ENCODE peak calls at places on chromosome X, in four cellular contexts. K, H, L and M are unnamed samples.

GRCh38 chrX:154824638-154825037 is 9.8 kb downstream of the SMIM9 start:
- DNase-seq in K (no peak), L (no peak), H (no peak), M (no peak)

GRCh38 chrX:137573356-137574101 is 7.6 kb downstream of the ZIC3 start:
- DNase-seq in K (no peak), L (no peak), H (no peak), M (no peak)

GRCh38 chrX:107629533-107629909 is 1.2 kb downstream of the PRPS1 start:
- DNase-seq in H (no peak), L (no peak), K (no peak), M (no peak)

GRCh38 chrX:20252392-20253231 is 14.1 kb downstream of the RPS6KA3 start:
- DNase-seq in K (peak), H (no peak), L (no peak), M (peak)

GRCh38 chrX:43510194-43510593 is 145.9 kb upstream of the MAOA start:
- DNase-seq in L (no peak), K (no peak), H (no peak), M (no peak)

GRCh38 chrX:3950373-3950772 is 236.9 kb upstream of the PRKX start:
- DNase-seq in H (no peak), K (no peak), L (no peak), M (no peak)

GRCh38 chrX:121579016-121579760 is 531.8 kb downstream of the GLUD2 start:
- DNase-seq in L (no peak), K (no peak), H (no peak), M (no peak)

GRCh38 chrX:44748014-44748413 is 95.8 kb upstream of the DUSP21 start:
- DNase-seq in K (no peak), H (no peak), L (no peak), M (no peak)

GRCh38 chrX:47574096-47574553 is 8.1 kb upstream of the TIMP1 start:
- DNase-seq in L (peak), K (no peak), H (peak), M (no peak)

GRCh38 chrX:39869846-39870601 is 227.7 kb downstream of the BCOR start:
- DNase-seq in K (no peak), L (no peak), H (no peak), M (no peak)

GRCh38 chrX:124263743-124264142 is 68.7 kb upstream of the TEX13D start:
- DNase-seq in K (no peak), H (no peak), L (no peak), M (no peak)

GRCh38 chrX:39149761-39150160 is 348.5 kb downstream of the MID1IP1 start:
- DNase-seq in H (peak), L (no peak), K (peak), M (peak)

GRCh38 chrX:37361596-37361995 is 12.4 kb downstream of the PRRG1 start:
- DNase-seq in H (no peak), L (no peak), K (no peak), M (no peak)

GRCh38 chrX:97597954-97598353 is 714.2 kb downstream of the RPA4 start:
- DNase-seq in H (no peak), K (no peak), L (no peak), M (no peak)

GRCh38 chrX:67893931-67894330 is 350.1 kb downstream of the AR start:
- DNase-seq in H (no peak), K (no peak), L (no peak), M (no peak)

GRCh38 chrX:45172890-45173289 is 27.8 kb downstream of the DIPK2B start:
- DNase-seq in K (no peak), L (no peak), H (no peak), M (no peak)

DNA sequence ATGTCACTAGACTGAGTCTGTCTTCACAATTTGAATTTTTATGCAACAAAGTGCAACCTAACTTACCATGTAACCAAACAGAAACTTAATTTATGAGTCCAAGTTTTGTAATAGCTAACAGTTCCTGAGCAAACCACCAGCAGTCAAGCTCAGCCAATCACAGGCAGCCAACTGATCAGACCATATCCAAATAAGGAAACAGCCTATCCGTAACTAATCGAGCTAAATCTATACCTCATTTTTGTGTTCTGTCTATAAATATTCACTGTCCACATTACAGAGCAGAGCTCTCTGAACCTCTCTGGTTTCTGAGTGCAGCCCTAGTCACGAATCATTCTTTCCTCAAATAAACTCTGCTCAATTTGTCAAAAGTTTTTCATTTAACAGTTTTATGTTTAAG is 367.6 kb downstream of the PRR32 start:
- DNase-seq in H (no peak), L (no peak), K (no peak), M (no peak)
- TF ChIP-seq EP300 in H (no peak), L (no peak), K (no peak), M (no peak)

GRCh38 chrX:10158279-10158939 is 1.6 kb downstream of the CLCN4 start:
- DNase-seq in K (no peak), H (peak), L (peak), M (no peak)
- H3K4me3 ChIP-seq in K (peak), H (no peak), L (peak), M (peak)

GRCh38 chrX:74286950-74287349 is 17.0 kb upstream of the ZCCHC13 start:
- DNase-seq in L (no peak), H (no peak), K (no peak), M (no peak)
- H3K27ac ChIP-seq in L (no peak), H (no peak), K (no peak), M (no peak)

DNA sequence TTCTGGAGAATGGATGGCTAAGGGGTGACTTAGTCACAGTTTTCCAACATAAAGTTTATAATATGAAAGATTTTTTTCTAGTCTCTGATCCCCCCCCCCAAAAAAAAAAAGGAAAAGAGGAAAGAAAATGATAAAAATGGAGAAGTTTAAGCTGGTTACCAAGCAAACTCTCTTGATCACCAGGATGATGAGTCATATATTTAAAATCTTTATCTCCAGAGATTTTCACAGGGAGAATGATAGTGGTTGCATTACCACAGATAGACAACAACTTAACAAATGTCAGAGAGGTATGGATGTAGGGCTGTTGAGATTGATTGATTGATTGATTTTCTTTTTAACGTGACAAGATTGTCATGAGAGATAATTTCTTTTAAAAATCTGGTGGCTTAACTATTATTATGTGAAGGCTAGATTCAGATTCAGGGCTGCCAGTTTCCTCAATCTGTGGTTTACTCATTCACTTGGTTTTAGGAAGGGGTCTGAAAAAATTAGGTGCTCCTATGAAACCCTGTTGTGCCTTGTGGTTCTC is 13.3 kb upstream of the TEX13C start:
- DNase-seq in K (no peak), H (no peak), L (no peak), M (no peak)
- TF ChIP-seq EP300 in K (no peak), H (no peak), L (no peak), M (no peak)